ENCODE peak calls at places on chromosomes 11 and 22, in six cellular contexts. One of them, this sample, is unnamed.
A peak's percentile ranks its signal among the peaks of the same experiment; 100 is the strongest.

GRCh38 chr11:84419576-84419975 is 1133.4 kb upstream of the CCDC90B start:
- DNase-seq in H1: no peak
- DNase-seq in GM23338: no peak
- DNase-seq in K562: no peak
- DNase-seq in GM12878: no peak
- DNase-seq in WTC11: no peak
- DNase-seq in this sample: no peak

GRCh38 chr11:9112075-9112474 is 20.7 kb upstream of the SCUBE2 start:
- DNase-seq in WTC11: no peak
- DNase-seq in GM12878: no peak
- DNase-seq in GM23338: no peak
- DNase-seq in K562: no peak
- DNase-seq in H1: no peak
- DNase-seq in this sample: no peak

GRCh38 chr22:34592341-34592740 is 473.6 kb upstream of the ISX start:
- DNase-seq in GM12878: no peak
- DNase-seq in GM23338: no peak
- DNase-seq in WTC11: no peak
- DNase-seq in H1: no peak
- DNase-seq in K562: no peak
- DNase-seq in this sample: no peak

GRCh38 chr22:36454916-36455570 is 26.4 kb downstream of the TXN2 start:
- DNase-seq in GM23338: peak; percentile 99
- DNase-seq in K562: peak; percentile 91
- DNase-seq in WTC11: peak; percentile 98
- DNase-seq in GM12878: peak; percentile 50
- DNase-seq in H1: peak; percentile 98
- DNase-seq in this sample: no peak

GRCh38 chr22:36147196-36147788 is 13.3 kb downstream of the APOL3 start:
- DNase-seq in GM12878: no peak
- DNase-seq in GM23338: no peak
- DNase-seq in H1: no peak
- DNase-seq in WTC11: no peak
- DNase-seq in K562: no peak
- DNase-seq in this sample: no peak

GRCh38 chr11:67585911-67586310 is 2.3 kb downstream of the GSTP1 start:
- DNase-seq in K562: no peak
- DNase-seq in GM23338: no peak
- DNase-seq in H1: no peak
- DNase-seq in WTC11: no peak
- DNase-seq in GM12878: no peak
- DNase-seq in this sample: no peak

GRCh38 chr22:33756508-33756949 is 163.7 kb downstream of the LARGE1 start:
- DNase-seq in H1: no peak
- DNase-seq in K562: no peak
- DNase-seq in GM23338: peak; percentile 79
- DNase-seq in GM12878: no peak
- DNase-seq in WTC11: peak; percentile 39
- DNase-seq in this sample: no peak

GRCh38 chr11:98734686-98735085 is 286.1 kb upstream of the CNTN5 start:
- DNase-seq in GM12878: no peak
- DNase-seq in K562: no peak
- DNase-seq in GM23338: no peak
- DNase-seq in H1: no peak
- DNase-seq in WTC11: no peak
- DNase-seq in this sample: no peak

GRCh38 chr22:49735411-49736311 is 92.0 kb downstream of the BRD1 start:
- DNase-seq in WTC11: peak; percentile 81
- DNase-seq in H1: peak; percentile 86
- DNase-seq in GM12878: no peak
- DNase-seq in K562: peak; percentile 69
- DNase-seq in GM23338: no peak
- DNase-seq in this sample: no peak

GRCh38 chr11:117686711-117687110 is 110.3 kb downstream of the DSCAML1 start:
- DNase-seq in GM12878: no peak
- DNase-seq in GM23338: no peak
- DNase-seq in WTC11: no peak
- DNase-seq in H1: no peak
- DNase-seq in K562: no peak
- DNase-seq in this sample: no peak

DNA sequence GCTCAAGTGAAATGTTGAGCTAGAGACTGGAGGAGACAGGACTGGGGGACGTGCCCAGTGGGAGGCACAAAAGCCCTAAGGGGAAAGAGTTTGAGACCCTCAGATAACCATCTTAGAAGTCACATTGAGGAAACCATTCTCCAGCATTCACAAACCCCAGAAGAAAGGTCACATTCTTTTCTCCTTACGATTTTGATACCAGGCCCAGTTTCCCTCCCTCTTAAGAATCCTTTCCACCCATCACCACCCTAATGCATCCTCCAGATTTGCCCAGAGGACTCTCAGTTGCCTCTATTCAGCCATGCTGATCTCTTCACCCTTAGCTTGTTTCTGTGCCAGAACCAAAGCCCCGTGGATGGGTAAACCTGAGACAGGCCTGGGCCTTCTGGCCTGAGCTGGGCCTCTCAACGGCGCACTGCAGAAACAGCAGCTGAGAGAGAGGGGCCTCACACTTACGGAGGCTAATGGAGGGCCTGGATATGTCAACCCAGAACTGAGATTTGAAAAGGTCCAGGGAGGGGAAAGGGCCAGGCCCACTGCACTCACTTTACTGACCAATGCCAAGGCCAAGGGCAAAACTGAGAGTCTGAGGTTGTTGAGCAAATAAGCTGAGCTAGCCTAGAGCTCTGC is 32.3 kb upstream of the OAF start:
- DNase-seq in GM23338: no peak
- DNase-seq in GM12878: no peak
- DNase-seq in H1: no peak
- DNase-seq in K562: no peak
- DNase-seq in WTC11: no peak
- DNase-seq in this sample: no peak
- TF ChIP-seq CREB1 in GM23338: no peak
- TF ChIP-seq CREB1 in GM12878: no peak
- TF ChIP-seq CREB1 in H1: no peak
- TF ChIP-seq CREB1 in K562: no peak
- TF ChIP-seq CREB1 in WTC11: no peak
- TF ChIP-seq CREB1 in this sample: no peak

GRCh38 chr11:70549796-70550195 is 151.5 kb downstream of the CTTN start:
- DNase-seq in WTC11: no peak
- DNase-seq in GM12878: no peak
- DNase-seq in H1: no peak
- DNase-seq in GM23338: no peak
- DNase-seq in K562: no peak
- DNase-seq in this sample: no peak

GRCh38 chr11:70551323-70552166 is 153.2 kb downstream of the CTTN start:
- DNase-seq in H1: no peak
- DNase-seq in WTC11: no peak
- DNase-seq in GM23338: no peak
- DNase-seq in GM12878: no peak
- DNase-seq in K562: no peak
- DNase-seq in this sample: no peak

GRCh38 chr11:70552167-70552435 is 153.8 kb downstream of the CTTN start:
- DNase-seq in H1: no peak
- DNase-seq in K562: no peak
- DNase-seq in GM23338: no peak
- DNase-seq in GM12878: no peak
- DNase-seq in WTC11: no peak
- DNase-seq in this sample: no peak

GRCh38 chr11:70549386-70549785 is 151.1 kb downstream of the CTTN start:
- DNase-seq in WTC11: no peak
- DNase-seq in H1: no peak
- DNase-seq in GM12878: no peak
- DNase-seq in GM23338: no peak
- DNase-seq in K562: no peak
- DNase-seq in this sample: no peak

GRCh38 chr11:70550456-70551195 is 152.3 kb downstream of the CTTN start:
- DNase-seq in GM23338: no peak
- DNase-seq in GM12878: no peak
- DNase-seq in WTC11: no peak
- DNase-seq in H1: no peak
- DNase-seq in K562: no peak
- DNase-seq in this sample: no peak
- TF ChIP-seq CREB1 in GM23338: no peak
- TF ChIP-seq CREB1 in GM12878: no peak
- TF ChIP-seq CREB1 in WTC11: no peak
- TF ChIP-seq CREB1 in H1: no peak
- TF ChIP-seq CREB1 in K562: no peak
- TF ChIP-seq CREB1 in this sample: no peak

DNA sequence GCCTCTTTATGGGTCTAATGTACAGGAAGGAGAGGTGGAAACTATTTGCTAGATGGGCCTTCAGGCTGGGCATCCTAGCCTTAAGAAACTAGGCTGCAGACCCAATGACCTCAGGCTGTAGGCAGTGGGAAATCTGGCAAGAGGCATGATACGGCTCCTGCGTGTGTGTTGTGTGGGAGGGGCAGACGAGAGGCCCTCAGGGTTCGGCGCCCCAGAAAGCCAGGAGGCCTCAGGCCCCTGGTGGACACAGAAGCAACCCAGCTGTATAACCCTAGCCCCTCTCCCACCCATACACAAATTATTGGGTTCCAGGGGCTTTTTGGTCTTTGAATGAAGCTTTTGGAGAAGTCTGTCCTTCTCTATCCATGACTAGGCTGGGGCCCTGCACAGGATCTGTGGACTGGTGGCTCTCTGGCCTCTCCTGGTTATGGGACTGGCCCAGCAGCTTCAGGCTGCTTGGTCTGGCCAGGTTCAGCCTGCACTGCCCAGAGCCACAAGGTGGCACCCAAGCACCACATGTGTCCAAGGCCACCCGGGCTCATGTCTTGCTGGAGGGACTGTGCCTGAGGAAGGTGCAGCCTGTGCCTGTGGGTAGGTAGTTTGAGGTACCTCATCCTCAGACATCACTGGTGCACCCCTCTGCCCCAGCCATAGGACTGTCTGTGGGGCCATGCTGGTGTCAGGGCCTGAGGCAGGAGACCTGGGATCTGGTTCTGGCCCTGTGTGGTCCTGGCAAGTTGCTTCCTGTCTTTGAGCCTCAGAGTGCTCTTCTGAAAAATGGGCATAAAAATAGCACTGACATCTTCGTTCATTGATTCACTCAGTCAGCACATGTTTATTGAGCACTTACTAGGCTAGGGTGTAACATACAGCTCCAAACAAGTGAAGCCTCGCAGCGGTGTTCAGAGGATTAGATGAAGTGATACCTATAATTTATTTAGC is 87.5 kb downstream of the RRM1 start:
- DNase-seq in H1: peak; percentile 75
- DNase-seq in K562: peak; percentile 71
- DNase-seq in GM23338: peak; percentile 77
- DNase-seq in GM12878: no peak
- DNase-seq in WTC11: peak; percentile 71
- DNase-seq in this sample: peak; percentile 48
- TF ChIP-seq CREB1 in H1: no peak
- TF ChIP-seq CREB1 in K562: no peak
- TF ChIP-seq CREB1 in GM23338: no peak
- TF ChIP-seq CREB1 in GM12878: no peak
- TF ChIP-seq CREB1 in WTC11: no peak
- TF ChIP-seq CREB1 in this sample: no peak

DNA sequence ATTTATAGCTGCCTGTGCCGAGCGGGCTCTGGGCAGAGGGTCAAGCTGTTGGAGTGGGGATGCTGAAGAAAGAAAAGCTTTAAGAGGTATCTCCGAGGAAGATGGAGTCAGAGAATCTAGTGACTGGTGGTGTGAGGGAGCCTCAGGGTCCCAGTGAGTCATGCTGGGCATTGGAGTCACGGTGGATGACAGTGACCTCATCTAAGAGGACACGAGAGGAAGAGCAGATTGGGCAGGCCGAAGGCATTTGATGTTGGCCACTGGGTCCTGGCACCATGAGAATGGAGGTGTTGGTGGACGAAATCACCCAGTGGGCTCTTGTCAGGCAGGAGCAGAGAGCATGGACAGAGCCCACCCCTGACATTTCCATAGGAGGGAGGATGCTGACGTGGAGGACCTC is 68.4 kb downstream of the TBC1D22A start:
- DNase-seq in H1: peak; percentile 20
- DNase-seq in GM12878: no peak
- DNase-seq in GM23338: no peak
- DNase-seq in K562: no peak
- DNase-seq in WTC11: no peak
- DNase-seq in this sample: no peak
- TF ChIP-seq CREB1 in H1: no peak
- TF ChIP-seq CREB1 in GM12878: no peak
- TF ChIP-seq CREB1 in GM23338: no peak
- TF ChIP-seq CREB1 in K562: no peak
- TF ChIP-seq CREB1 in WTC11: no peak
- TF ChIP-seq CREB1 in this sample: no peak

GRCh38 chr11:3044004-3044403 is 13.2 kb downstream of the CARS1 start:
- DNase-seq in GM12878: no peak
- DNase-seq in K562: no peak
- DNase-seq in WTC11: no peak
- DNase-seq in GM23338: no peak
- DNase-seq in H1: no peak
- DNase-seq in this sample: no peak

GRCh38 chr11:3041699-3042098 is 15.5 kb downstream of the CARS1 start:
- DNase-seq in K562: no peak
- DNase-seq in WTC11: no peak
- DNase-seq in H1: no peak
- DNase-seq in GM23338: no peak
- DNase-seq in GM12878: no peak
- DNase-seq in this sample: no peak

GRCh38 chr11:3044915-3045314 is 12.3 kb downstream of the CARS1 start:
- DNase-seq in GM12878: no peak
- DNase-seq in GM23338: no peak
- DNase-seq in WTC11: no peak
- DNase-seq in H1: no peak
- DNase-seq in K562: no peak
- DNase-seq in this sample: no peak

GRCh38 chr11:3042496-3043314 is 14.5 kb downstream of the CARS1 start:
- DNase-seq in GM12878: no peak
- DNase-seq in GM23338: no peak
- DNase-seq in H1: no peak
- DNase-seq in K562: no peak
- DNase-seq in WTC11: no peak
- DNase-seq in this sample: no peak

DNA sequence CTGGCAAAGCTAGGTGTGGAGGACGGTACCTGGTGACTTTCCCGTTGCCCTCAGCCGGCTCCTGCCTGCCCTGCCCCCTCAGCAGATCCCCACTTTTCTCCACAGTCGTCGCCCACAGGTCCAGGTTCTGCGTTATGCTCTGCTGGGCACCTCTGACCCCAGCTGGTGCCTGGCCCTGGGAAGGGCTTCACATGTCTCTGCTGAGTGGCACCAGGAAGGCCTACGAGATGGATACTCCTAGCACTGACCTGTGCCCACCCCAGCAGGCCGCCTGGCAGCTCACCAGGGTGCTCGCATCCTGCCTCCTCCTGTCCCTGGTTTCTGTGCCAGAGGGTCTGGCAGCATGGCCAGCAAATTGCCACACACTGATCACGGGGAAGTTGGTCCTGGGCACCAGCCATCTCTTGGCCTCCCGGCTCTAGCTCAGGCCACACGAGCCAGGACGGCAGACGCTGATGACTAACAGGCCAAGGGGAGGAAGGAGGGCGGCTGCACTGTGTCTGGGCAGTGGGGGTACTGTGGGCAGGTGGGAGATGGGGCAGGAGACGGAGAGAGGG is 13.8 kb downstream of the CARS1 start:
- DNase-seq in WTC11: no peak
- DNase-seq in K562: no peak
- DNase-seq in GM12878: no peak
- DNase-seq in GM23338: no peak
- DNase-seq in H1: no peak
- DNase-seq in this sample: no peak
- TF ChIP-seq CREB1 in WTC11: no peak
- TF ChIP-seq CREB1 in K562: no peak
- TF ChIP-seq CREB1 in GM12878: no peak
- TF ChIP-seq CREB1 in GM23338: no peak
- TF ChIP-seq CREB1 in H1: no peak
- TF ChIP-seq CREB1 in this sample: no peak

This sample was measured in HepG2.